ENCODE peak calls at places on chromosome 19, in eight cellular contexts. B, Y, L, F, P, N, K and W are unnamed samples.

GRCh38 chr19:47375694-47376588 is 26.8 kb downstream of the DHX34 start:
- DNase-seq in B (no peak), Y (no peak), L (no peak), F (no peak), P (no peak), N (no peak), K (no peak), W (no peak)

GRCh38 chr19:6216996-6217751 is 62.6 kb downstream of the MLLT1 start:
- DNase-seq in B (no peak), Y (no peak), L (no peak), F (no peak), P (peak), N (no peak), K (no peak), W (peak)

GRCh38 chr19:18900700-18901502 is 4.9 kb upstream of the CERS1 start:
- DNase-seq in B (no peak), Y (no peak), L (no peak), F (no peak), P (no peak), N (no peak), K (no peak), W (peak)

GRCh38 chr19:6150289-6150688 is 14.8 kb downstream of the ACSBG2 start:
- DNase-seq in B (no peak), Y (no peak), L (no peak), F (no peak), P (no peak), N (no peak), K (no peak), W (no peak)

GRCh38 chr19:52600639-52601024 is 30.5 kb downstream of the ZNF701 start:
- DNase-seq in B (no peak), Y (peak), L (no peak), F (no peak), P (peak), N (no peak), K (no peak), W (no peak)

GRCh38 chr19:8085606-8086464 is 33.3 kb downstream of the CCL25 start:
- DNase-seq in B (no peak), Y (no peak), L (peak), F (no peak), P (no peak), N (no peak), K (no peak), W (no peak)

GRCh38 chr19:54416695-54417491 is 1.6 kb downstream of the TTYH1 start:
- DNase-seq in B (no peak), Y (no peak), L (no peak), F (no peak), P (no peak), N (no peak), K (no peak), W (no peak)

GRCh38 chr19:49912965-49913685 is 15.9 kb upstream of the ATF5 start:
- DNase-seq in B (no peak), Y (no peak), L (no peak), F (no peak), P (no peak), N (no peak), K (no peak), W (no peak)